ENCODE peak calls at places on chromosome 21, in nine cellular contexts. B, X, E, Z, N, W, D, H and C are unnamed samples.

GRCh38 chr21:36989699-36990507 is 16.6 kb upstream of the RIPPLY3 start:
- DNase-seq in B (peak), X (peak), E (peak), Z (peak), N (no peak), W (peak), D (peak), H (peak), C (peak)

GRCh38 chr21:42113926-42114409 is 42.9 kb downstream of the UMODL1 start:
- DNase-seq in B (peak), X (peak), E (no peak), Z (peak), N (no peak), W (no peak), D (no peak), H (no peak), C (no peak)

GRCh38 chr21:42376338-42376982 is 10.1 kb upstream of the TFF1 start:
- DNase-seq in B (peak), X (no peak), E (peak), Z (no peak), N (no peak), W (no peak), D (no peak), H (no peak), C (no peak)

GRCh38 chr21:42513985-42514882 is 582 bp downstream of the SLC37A1 start:
- DNase-seq in B (peak), X (peak), E (peak), Z (no peak), N (no peak), W (peak), D (peak), H (no peak), C (no peak)

GRCh38 chr21:41898998-41899397 is 19.9 kb upstream of the PRDM15 start:
- DNase-seq in B (no peak), X (no peak), E (no peak), Z (no peak), N (no peak), W (no peak), D (no peak), H (no peak), C (no peak)

GRCh38 chr21:36460866-36461265 is 19.1 kb downstream of the CLDN14 start:
- DNase-seq in B (no peak), X (no peak), E (peak), Z (no peak), N (no peak), W (no peak), D (no peak), H (no peak), C (no peak)

GRCh38 chr21:38181101-38181500 is 75.7 kb upstream of the KCNJ15 start:
- DNase-seq in B (no peak), X (no peak), E (no peak), Z (peak), N (no peak), W (no peak), D (no peak), H (no peak), C (no peak)

GRCh38 chr21:35925497-35925896 is 134.8 kb downstream of the SETD4 start:
- DNase-seq in B (peak), X (no peak), E (no peak), Z (peak), N (no peak), W (peak), D (no peak), H (no peak), C (no peak)

GRCh38 chr21:45779226-45779625 is 135.7 kb downstream of the PCBP3 start:
- DNase-seq in B (no peak), X (no peak), E (no peak), Z (no peak), N (no peak), W (no peak), D (no peak), H (no peak), C (no peak)

GRCh38 chr21:37155216-37155615 is 82.2 kb downstream of the TTC3 start:
- DNase-seq in B (no peak), X (no peak), E (no peak), Z (peak), N (no peak), W (no peak), D (no peak), H (no peak), C (peak)

GRCh38 chr21:14121719-14122118 is 89.0 kb downstream of the LIPI start:
- DNase-seq in B (no peak), X (no peak), E (no peak), Z (no peak), N (no peak), W (peak), D (no peak), H (no peak), C (no peak)

GRCh38 chr21:37145635-37146111 is 72.6 kb downstream of the TTC3 start:
- DNase-seq in B (no peak), X (no peak), E (peak), Z (no peak), N (no peak), W (no peak), D (no peak), H (no peak), C (no peak)

GRCh38 chr21:38925923-38926322 is 120.2 kb downstream of the ETS2 start:
- DNase-seq in B (peak), X (peak), E (no peak), Z (peak), N (peak), W (no peak), D (peak), H (no peak), C (peak)

GRCh38 chr21:34833465-34833864 is 164.7 kb downstream of the CLIC6 start:
- DNase-seq in B (no peak), X (no peak), E (no peak), Z (no peak), N (no peak), W (no peak), D (no peak), H (no peak), C (no peak)

GRCh38 chr21:26925636-26926035 is 41.3 kb downstream of the ADAMTS5 start:
- DNase-seq in B (no peak), X (no peak), E (no peak), Z (no peak), N (no peak), W (no peak), D (no peak), H (no peak), C (no peak)

GRCh38 chr21:45767071-45768006 is 123.8 kb downstream of the PCBP3 start:
- DNase-seq in B (no peak), X (no peak), E (no peak), Z (peak), N (no peak), W (no peak), D (no peak), H (no peak), C (peak)

GRCh38 chr21:38159355-38159754 is 97.4 kb upstream of the KCNJ15 start:
- DNase-seq in B (peak), X (peak), E (peak), Z (peak), N (peak), W (peak), D (peak), H (peak), C (peak)

GRCh38 chr21:28883931-28884330 is 108.7 kb downstream of the LTN1 start:
- DNase-seq in B (no peak), X (no peak), E (no peak), Z (no peak), N (no peak), W (no peak), D (no peak), H (no peak), C (peak)
- H3K4me3 ChIP-seq in B (no peak), X (peak), E (peak), Z (peak), N (peak), W (peak), D (no peak), H (peak), C (no peak)

GRCh38 chr21:44291936-44292811 is 6.5 kb downstream of the AIRE start:
- DNase-seq in B (peak), X (no peak), E (no peak), Z (no peak), N (no peak), W (no peak), D (peak), H (no peak), C (no peak)

GRCh38 chr21:44290327-44291077 is 4.8 kb downstream of the AIRE start:
- DNase-seq in B (no peak), X (no peak), E (no peak), Z (no peak), N (no peak), W (no peak), D (no peak), H (no peak), C (no peak)

GRCh38 chr21:44292812-44293195 is 7.0 kb upstream of the PFKL start:
- DNase-seq in B (peak), X (no peak), E (no peak), Z (no peak), N (no peak), W (no peak), D (peak), H (no peak), C (no peak)

GRCh38 chr21:44289381-44290010 is 3.8 kb downstream of the AIRE start:
- DNase-seq in B (no peak), X (no peak), E (no peak), Z (no peak), N (no peak), W (no peak), D (no peak), H (no peak), C (no peak)

GRCh38 chr21:44291078-44291935 is 5.6 kb downstream of the AIRE start:
- DNase-seq in B (peak), X (no peak), E (no peak), Z (no peak), N (no peak), W (no peak), D (no peak), H (no peak), C (no peak)
- TF ChIP-seq CTCF in B (no peak), X (no peak), E (no peak), Z (no peak), N (no peak), W (no peak), D (no peak), H (no peak), C (no peak)

DNA sequence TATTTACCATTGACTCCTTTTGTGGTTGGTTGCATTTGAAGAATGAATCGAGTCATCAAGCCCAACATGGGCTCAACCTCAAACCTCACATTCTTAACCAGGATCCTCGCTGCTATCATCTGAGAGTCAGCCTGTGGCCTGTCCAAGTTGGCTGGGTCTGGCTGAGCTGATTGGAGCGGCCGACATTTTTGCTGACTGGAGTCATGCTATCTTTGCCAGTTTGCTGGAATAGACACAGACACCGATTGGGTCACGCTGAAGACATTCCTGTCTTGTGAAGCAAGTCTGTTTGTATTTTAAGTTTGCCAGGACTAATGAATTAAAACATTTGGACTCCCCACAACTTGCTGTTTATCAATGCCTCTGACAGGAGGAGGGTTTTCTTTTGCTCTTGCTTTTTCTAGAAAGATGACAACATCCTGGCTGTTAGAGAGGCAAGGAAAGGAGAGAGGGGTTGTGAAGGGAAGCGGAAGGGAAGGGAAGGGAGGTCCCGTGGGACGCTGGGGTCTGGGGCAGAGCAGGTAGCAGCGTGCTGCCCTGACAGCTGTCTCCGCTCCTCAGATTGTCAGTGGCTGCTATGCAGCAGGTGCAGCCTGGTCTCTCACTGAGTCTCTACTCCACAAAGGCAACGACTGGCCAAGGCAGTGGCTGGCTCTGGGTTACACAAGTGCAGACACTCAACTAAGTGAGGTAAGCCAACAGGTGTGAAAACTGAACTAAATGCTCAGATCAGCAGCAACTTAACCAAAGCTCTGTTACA is at the start of gene MAP3K7CL:
- DNase-seq in B (peak), X (peak), E (no peak), Z (peak), N (peak), W (no peak), D (peak), H (no peak), C (peak)
- H3K4me3 ChIP-seq in B (no peak), X (peak), E (no peak), Z (peak), N (peak), W (no peak), D (peak), H (no peak), C (no peak)

DNA sequence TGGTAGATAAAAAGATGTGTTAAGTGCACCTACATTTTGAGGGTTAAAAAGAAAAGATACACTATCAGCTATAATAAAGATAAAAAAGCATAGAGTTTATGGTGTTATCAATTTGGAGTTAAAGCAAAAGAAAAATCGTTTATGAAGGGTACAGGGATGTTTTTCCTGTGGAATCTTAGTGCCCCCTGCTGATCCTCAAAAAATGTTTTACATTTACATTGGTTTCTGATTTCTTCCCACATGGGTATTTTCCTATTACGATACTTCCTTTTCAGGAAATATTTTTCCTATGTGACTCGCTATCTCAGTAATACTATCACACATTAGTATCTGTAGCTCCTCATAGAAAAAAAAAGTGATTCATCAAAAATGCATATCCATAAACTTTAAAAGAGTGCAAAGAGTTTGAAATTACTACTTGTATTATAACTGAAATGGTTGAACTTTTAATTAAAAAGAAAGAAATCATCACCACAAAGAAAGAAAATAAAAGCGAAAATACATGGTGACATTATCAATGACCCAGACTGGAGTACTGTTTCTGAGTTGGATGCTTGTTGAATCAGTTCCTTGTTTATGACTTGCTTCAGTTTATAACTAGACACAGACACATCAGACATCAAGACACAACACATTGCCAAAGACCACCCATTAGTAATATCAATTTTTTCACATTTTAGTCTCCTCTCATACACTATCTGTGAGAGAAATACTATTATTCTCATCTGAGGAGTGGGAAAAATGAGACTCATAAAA is 293.2 kb downstream of the MRPL39 start:
- DNase-seq in B (no peak), X (no peak), E (no peak), Z (peak), N (no peak), W (peak), D (no peak), H (no peak), C (no peak)
- TF ChIP-seq CTCF in B (peak), X (no peak), E (peak), Z (peak), N (peak), W (peak), D (peak), H (no peak), C (peak)

DNA sequence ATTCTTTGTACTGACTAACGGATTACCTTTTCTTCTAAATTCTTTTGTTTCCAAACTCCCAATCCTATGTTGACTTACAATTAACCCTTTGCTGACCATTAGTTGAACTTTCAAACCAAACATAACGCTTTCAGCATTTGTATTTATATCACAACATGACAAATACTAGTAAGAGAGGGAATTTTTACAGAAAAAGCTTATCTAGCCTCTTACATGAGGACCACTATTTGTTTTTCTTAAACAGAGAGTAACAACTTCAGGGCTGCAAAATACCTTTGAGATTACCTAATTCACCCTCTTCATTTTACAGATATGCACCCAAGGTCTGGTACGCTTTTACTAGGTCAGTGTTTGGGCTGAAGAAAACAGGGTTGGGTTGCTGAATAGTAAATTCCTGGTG is 45.0 kb upstream of the CXADR start:
- DNase-seq in B (no peak), X (no peak), E (no peak), Z (no peak), N (no peak), W (no peak), D (no peak), H (no peak), C (no peak)
- H3K4me3 ChIP-seq in B (no peak), X (no peak), E (peak), Z (no peak), N (no peak), W (no peak), D (peak), H (peak), C (no peak)